ENCODE peak calls at places on chromosomes 5 and 9, in eight cellular contexts. D is LNCaP clone FGC; Q is GM10248; Y is CD8-positive, alpha-beta T cell; G is AG10803; S is WTC11; R is GM06990; J is BJ. N is an unnamed sample.
A peak's percentile ranks its signal among the peaks of the same experiment; 100 is the strongest.

GRCh38 chr9:107548298-107549142 is 59.0 kb upstream of the KLF4 start:
- DNase-seq in D (no peak), Q (no peak), Y (no peak), G (peak; percentile 95), S (no peak), R (no peak), J (peak; percentile 78), N (no peak)

GRCh38 chr9:83572524-83572923 is 34.3 kb upstream of the FRMD3 start:
- DNase-seq in D (no peak), Q (no peak), Y (no peak), G (peak; percentile 63), S (no peak), R (no peak), J (no peak), N (no peak)

GRCh38 chr5:103375356-103375755 is 116.8 kb downstream of the MACIR start:
- DNase-seq in D (no peak), Q (no peak), Y (no peak), G (peak; percentile 29), S (no peak), R (no peak), J (no peak), N (no peak)

GRCh38 chr5:10485142-10485795 is 43.6 kb downstream of the ROPN1L start:
- DNase-seq in D (no peak), Q (no peak), Y (no peak), G (peak; percentile 33), S (no peak), R (no peak), J (no peak), N (no peak)

GRCh38 chr5:134438641-134439621 is 27.2 kb upstream of the CDKN2AIPNL start:
- DNase-seq in D (peak; percentile 54), Q (no peak), Y (no peak), G (peak; percentile 99), S (peak; percentile 56), R (no peak), J (peak; percentile 98), N (no peak)

GRCh38 chr5:157651623-157652376 is 438 bp downstream of the SOX30 start:
- DNase-seq in D (no peak), Q (peak; percentile 75), Y (peak; percentile 70), G (peak; percentile 50), S (peak; percentile 89), R (peak; percentile 85), J (no peak), N (peak; percentile 53)

GRCh38 chr9:73133042-73133651 is 18.5 kb upstream of the ANXA1 start:
- DNase-seq in D (no peak), Q (no peak), Y (no peak), G (no peak), S (no peak), R (no peak), J (no peak), N (no peak)

GRCh38 chr5:174339130-174339529 is 293.6 kb downstream of the NSG2 start:
- DNase-seq in D (no peak), Q (no peak), Y (no peak), G (no peak), S (no peak), R (no peak), J (no peak), N (no peak)

GRCh38 chr5:34957857-34958690 is 28.7 kb downstream of the DNAJC21 start:
- DNase-seq in D (peak; percentile 8), Q (peak; percentile 54), Y (no peak), G (peak; percentile 37), S (no peak), R (no peak), J (no peak), N (no peak)

GRCh38 chr5:55391707-55392106 is 83.9 kb downstream of the MTREX start:
- DNase-seq in D (no peak), Q (no peak), Y (no peak), G (no peak), S (no peak), R (no peak), J (no peak), N (no peak)

GRCh38 chr5:138276402-138277054 is 2.1 kb upstream of the GFRA3 start:
- DNase-seq in D (peak; percentile 93), Q (no peak), Y (no peak), G (no peak), S (no peak), R (no peak), J (no peak), N (no peak)

GRCh38 chr5:142323480-142324376 is 1.1 kb downstream of the SPRY4 start:
- DNase-seq in D (no peak), Q (no peak), Y (no peak), G (peak; percentile 48), S (no peak), R (no peak), J (no peak), N (no peak)

GRCh38 chr9:36873247-36873875 is 160.7 kb downstream of the PAX5 start:
- DNase-seq in D (no peak), Q (peak; percentile 84), Y (peak; percentile 58), G (peak; percentile 47), S (peak; percentile 83), R (peak; percentile 45), J (no peak), N (peak; percentile 51)

GRCh38 chr5:178429156-178429468 is 161.1 kb downstream of the COL23A1 start:
- DNase-seq in D (no peak), Q (no peak), Y (no peak), G (no peak), S (no peak), R (no peak), J (no peak), N (no peak)

DNA sequence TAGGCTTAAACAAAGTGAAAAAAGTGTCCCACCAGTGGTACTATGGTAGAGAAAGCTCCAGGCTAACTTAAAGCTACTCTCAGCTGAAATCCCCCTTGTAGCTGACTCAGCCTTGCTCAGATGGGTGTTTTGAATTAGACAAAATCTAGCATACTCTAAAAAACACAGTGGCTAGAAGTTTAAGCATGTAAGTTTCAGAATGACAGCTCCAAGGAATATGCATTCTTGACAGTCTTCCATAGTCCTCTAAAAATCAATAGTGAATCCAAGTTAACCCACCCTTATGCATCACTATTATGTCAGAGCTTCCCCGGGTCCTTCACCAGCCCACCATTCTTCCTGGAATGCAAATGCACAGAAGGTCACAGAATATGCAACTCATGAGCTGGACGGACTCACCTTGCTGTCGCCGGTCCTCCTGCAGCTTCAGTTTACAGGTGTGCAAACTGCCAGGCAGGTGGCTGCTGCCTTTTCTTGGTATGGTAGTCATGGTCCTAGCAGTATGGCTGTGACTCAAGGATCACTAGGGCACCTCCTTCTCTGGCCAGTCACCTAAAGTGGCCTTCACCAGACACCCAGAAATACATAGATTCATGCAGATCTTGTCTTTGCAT is 668 bp downstream of the RANBP3L start:
- DNase-seq in D (peak; percentile 48), Q (no peak), Y (no peak), G (no peak), S (no peak), R (no peak), J (no peak), N (no peak)
- TF ChIP-seq CTCF in D (no peak), Q (no peak), Y (no peak), G (no peak), S (no peak), R (no peak), J (no peak), N (no peak)

DNA sequence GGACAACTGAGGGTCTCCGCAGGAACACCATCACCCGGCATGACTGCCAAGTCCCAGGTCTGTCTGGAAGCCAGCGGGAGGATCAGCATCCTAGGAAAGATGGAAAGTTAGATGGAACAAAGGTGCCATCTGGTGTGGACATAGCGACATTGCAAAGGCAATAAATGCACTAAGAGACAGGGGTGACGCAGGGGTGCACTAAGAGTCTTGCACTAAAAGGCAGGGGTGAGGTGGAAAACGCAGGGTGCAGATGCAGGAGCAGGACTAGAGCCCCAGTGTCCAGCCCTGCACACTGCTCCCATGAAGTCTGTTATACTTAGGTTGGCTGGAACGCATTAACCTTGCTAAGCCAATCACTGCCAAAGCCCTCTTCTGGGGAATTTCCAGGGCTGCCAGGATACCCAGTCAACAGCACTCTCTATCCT is 15.5 kb downstream of the ATOX1 start:
- DNase-seq in D (no peak), Q (no peak), Y (no peak), G (peak; percentile 68), S (peak; percentile 65), R (no peak), J (no peak), N (no peak)
- TF ChIP-seq CTCF in D (peak; percentile 89), Q (peak; percentile 38), Y (no peak), G (peak; percentile 85), S (peak; percentile 48), R (peak; percentile 49), J (peak; percentile 65), N (peak; percentile 78)

GRCh38 chr5:116037236-116037822 is 5.1 kb downstream of the ARL14EPL start:
- DNase-seq in D (no peak), Q (no peak), Y (no peak), G (no peak), S (no peak), R (no peak), J (no peak), N (no peak)

GRCh38 chr5:116035123-116035522 is 2.9 kb downstream of the ARL14EPL start:
- DNase-seq in D (no peak), Q (no peak), Y (no peak), G (no peak), S (no peak), R (no peak), J (no peak), N (no peak)

GRCh38 chr5:116032991-116033390 is 719 bp downstream of the ARL14EPL start:
- DNase-seq in D (no peak), Q (no peak), Y (no peak), G (no peak), S (no peak), R (peak; percentile 16), J (no peak), N (no peak)

DNA sequence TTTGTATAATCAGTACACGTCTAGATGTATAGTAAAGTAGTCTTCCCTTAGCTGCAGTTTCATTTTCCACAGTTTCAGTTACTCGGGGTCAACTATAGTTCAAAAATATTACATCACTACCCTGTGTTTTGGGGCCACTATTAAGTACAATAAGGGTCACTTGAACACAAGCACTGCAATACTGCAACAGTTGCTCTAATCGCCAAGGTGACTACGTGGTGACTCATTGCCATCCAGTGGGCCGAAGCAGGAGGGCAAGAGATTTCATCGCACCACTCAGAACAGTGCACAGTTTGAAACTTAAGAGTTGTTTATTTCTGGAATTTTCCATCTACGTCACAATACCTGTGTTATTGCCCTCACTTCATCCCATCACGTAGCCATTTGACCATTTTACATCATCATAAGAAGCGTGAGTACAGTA is at the start of gene ARL14EPL:
- DNase-seq in D (no peak), Q (peak; percentile 39), Y (no peak), G (peak; percentile 71), S (peak; percentile 17), R (peak; percentile 15), J (peak; percentile 19), N (peak; percentile 39)
- TF ChIP-seq CTCF in D (peak; percentile 52), Q (peak; percentile 32), Y (no peak), G (peak; percentile 68), S (no peak), R (peak; percentile 41), J (peak; percentile 46), N (peak; percentile 50)

DNA sequence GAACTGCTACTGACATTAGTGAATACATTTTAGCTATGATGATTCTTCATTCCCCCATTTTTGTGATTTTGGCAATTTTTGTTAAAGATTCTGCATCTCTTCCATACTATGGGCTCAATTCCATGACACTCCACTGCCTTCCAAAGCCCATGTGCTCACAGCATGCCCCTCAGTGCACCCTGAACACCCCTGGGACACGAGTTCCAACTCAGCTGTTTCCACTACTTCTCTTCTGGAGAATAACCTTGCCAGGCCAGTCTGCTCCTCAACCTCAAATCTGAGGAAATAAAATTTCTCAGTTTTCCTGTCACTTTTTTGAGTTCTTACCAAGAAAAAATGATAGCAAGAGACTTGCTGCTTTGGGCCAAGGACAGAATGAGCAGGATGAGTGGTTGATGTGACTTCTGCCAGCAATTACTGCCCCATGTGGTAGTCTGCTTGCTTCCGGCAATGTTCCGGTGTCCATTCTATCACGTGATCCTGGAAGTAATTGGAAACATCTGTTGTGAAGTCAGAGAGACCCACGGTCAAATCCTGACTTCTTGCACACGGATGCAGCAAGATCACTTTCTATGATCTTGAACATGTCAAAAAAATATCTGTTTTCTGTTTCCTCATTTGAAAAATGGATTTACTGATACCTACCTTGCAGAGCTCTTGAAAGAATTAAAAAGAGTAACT is 58.3 kb downstream of the EGFLAM start:
- DNase-seq in D (no peak), Q (no peak), Y (no peak), G (peak; percentile 82), S (no peak), R (no peak), J (peak; percentile 23), N (no peak)
- TF ChIP-seq CTCF in D (no peak), Q (no peak), Y (no peak), G (peak; percentile 26), S (no peak), R (no peak), J (no peak), N (no peak)